ENCODE peak calls at places on chromosome 14, in seven cellular contexts. A is K562, R is HCT116, M is SK-N-SH, S is GM12878, F is H1, L is HepG2. Y is an unnamed sample.

GRCh38 chr14:22221508-22221907 is 367.5 kb downstream of the DAD1 start:
- DNase-seq in L (peak; percentile 39), A (peak; percentile 7), R (peak; percentile 12), S (no peak), M (peak; percentile 4), F (no peak), Y (peak; percentile 3)

GRCh38 chr14:58171090-58171489 is 19.1 kb upstream of the ARMH4 start:
- DNase-seq in F (peak; percentile 85), S (peak; percentile 42), A (peak; percentile 95), L (peak; percentile 79), M (peak; percentile 70), R (peak; percentile 83), Y (peak; percentile 91)

GRCh38 chr14:81401420-81402122 is 1.4 kb upstream of the STON2 start:
- DNase-seq in R (peak; percentile 47), S (no peak), A (no peak), L (no peak), F (no peak), M (no peak), Y (no peak)

GRCh38 chr14:68866991-68867533 is 74.2 kb upstream of the ZFP36L1 start:
- DNase-seq in M (no peak), R (no peak), F (no peak), L (no peak), S (no peak), A (no peak), Y (no peak)

GRCh38 chr14:104094709-104095425 is 9.4 kb downstream of the ASPG start:
- DNase-seq in F (peak; percentile 99), A (peak; percentile 74), S (no peak), M (peak; percentile 92), L (no peak), R (no peak), Y (peak; percentile 93)

GRCh38 chr14:98138666-98139065 is 1133.3 kb downstream of the BCL11B start:
- DNase-seq in R (peak; percentile 1), A (peak; percentile 5), F (peak; percentile 76), S (no peak), L (no peak), M (peak; percentile 17), Y (no peak)

GRCh38 chr14:39430762-39431415 is 1.3 kb downstream of the FBXO33 start:
- DNase-seq in F (no peak), M (no peak), R (no peak), S (no peak), A (no peak), L (peak; percentile 38), Y (no peak)

GRCh38 chr14:56895154-56895553 is 84.9 kb upstream of the OTX2 start:
- DNase-seq in M (no peak), F (no peak), L (no peak), R (no peak), A (no peak), S (no peak), Y (no peak)

GRCh38 chr14:95530461-95531170 is 4.2 kb upstream of the GLRX5 start:
- DNase-seq in R (no peak), M (no peak), S (no peak), L (no peak), A (no peak), F (no peak), Y (peak; percentile 58)

GRCh38 chr14:54169254-54169924 is 212.8 kb upstream of the BMP4 start:
- DNase-seq in R (peak; percentile 71), L (no peak), A (no peak), F (no peak), M (no peak), S (no peak), Y (no peak)

GRCh38 chr14:73909681-73910080 is 23.0 kb downstream of the ZNF410 start:
- DNase-seq in S (no peak), A (no peak), L (no peak), R (no peak), F (no peak), M (no peak), Y (no peak)

GRCh38 chr14:53432378-53432802 is 279.3 kb upstream of the DDHD1 start:
- DNase-seq in R (peak; percentile 40), L (peak; percentile 59), F (peak; percentile 51), S (no peak), M (peak; percentile 47), A (peak; percentile 8), Y (peak; percentile 74)

GRCh38 chr14:28542040-28542439 is 224.5 kb upstream of the FOXG1 start:
- DNase-seq in R (no peak), A (no peak), M (no peak), L (no peak), S (no peak), F (no peak), Y (no peak)

GRCh38 chr14:74947353-74948227 is 7.8 kb downstream of the PGF start:
- DNase-seq in M (no peak), S (no peak), A (no peak), L (no peak), F (no peak), R (no peak), Y (no peak)

DNA sequence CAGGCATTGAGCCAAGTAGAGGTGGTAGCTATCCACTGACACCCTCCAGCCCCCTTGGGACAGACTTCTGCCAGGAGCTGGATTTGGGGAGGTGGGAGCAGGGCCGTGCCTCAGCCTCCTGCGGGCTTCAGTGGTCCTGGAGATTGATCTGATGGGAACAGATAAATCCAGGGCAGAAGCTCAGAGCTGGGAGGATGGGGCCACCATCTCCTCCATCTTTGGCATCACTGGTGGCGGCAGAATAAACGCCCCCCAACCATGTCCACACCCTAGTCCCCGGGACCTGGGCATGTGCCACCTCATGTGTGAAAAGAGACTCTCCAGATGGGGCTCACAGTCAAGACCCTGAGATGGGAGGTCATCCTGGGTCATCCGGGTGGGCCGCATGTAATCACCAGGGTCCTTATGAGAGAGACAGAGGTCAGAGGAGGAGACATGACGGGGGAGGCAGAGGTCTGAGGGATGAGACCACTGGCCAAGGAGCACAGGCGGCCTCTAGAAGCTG is 209.6 kb upstream of the RTL1 start:
- DNase-seq in A (no peak), S (no peak), F (peak; percentile 27), L (no peak), R (no peak), M (no peak), Y (no peak)
- TF ChIP-seq JUND in A (no peak), S (no peak), F (no peak), L (no peak), R (no peak), M (no peak), Y (no peak)

DNA sequence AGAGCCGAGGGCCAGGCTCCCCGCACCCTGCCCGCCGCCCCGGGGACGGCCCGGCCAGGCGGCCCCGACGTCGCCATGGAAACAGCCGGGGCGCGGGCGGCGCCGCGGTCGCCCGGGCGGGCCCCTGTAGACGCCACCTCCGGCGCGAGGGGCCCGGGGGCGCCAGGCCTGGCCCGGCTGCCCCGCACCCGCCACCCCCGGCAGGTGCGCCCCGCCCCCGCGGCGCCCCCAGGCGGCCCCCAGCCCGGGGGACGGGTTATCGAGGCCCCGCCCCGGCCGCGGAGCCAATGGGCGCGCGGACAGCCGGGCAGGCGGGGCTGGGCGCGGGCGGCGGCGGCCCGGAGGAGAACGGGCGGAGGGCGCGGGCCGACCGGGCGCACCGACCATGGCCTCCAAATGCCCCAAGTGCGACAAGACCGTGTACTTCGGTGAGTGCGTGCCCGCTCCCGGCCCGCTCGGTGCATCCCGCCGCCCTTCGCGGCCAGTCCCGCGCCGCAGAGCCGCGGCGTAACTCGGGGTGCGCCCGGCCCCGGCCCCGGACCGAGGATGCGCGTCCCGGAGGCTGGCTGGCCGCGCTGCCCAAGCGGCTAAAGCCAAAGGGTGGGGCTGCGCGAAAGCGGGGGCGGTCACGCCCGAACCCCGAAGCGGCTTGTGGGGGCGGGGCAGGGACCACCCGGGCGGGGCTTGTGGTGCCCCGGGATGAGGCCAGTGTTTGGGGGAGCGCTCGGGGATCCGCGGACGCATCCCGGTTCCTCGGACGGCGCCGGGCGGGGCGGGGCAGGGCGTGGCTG is at the start of gene CRIP2:
- DNase-seq in L (no peak), A (peak; percentile 88), S (no peak), F (peak; percentile 73), M (peak; percentile 91), R (no peak), Y (peak; percentile 87)
- TF ChIP-seq JUND in L (no peak), A (no peak), S (no peak), F (no peak), M (no peak), R (no peak), Y (no peak)

GRCh38 chr14:24665440-24665991 is 31.5 kb upstream of the GZMB start:
- DNase-seq in L (no peak), S (peak; percentile 77), F (no peak), A (no peak), R (no peak), M (no peak), Y (no peak)

GRCh38 chr14:24664366-24664765 is 30.4 kb upstream of the GZMB start:
- DNase-seq in L (no peak), R (no peak), A (no peak), F (no peak), M (no peak), S (no peak), Y (no peak)

GRCh38 chr14:24662753-24663152 is 28.8 kb upstream of the GZMB start:
- DNase-seq in F (no peak), A (no peak), S (no peak), L (no peak), R (no peak), M (no peak), Y (no peak)

DNA sequence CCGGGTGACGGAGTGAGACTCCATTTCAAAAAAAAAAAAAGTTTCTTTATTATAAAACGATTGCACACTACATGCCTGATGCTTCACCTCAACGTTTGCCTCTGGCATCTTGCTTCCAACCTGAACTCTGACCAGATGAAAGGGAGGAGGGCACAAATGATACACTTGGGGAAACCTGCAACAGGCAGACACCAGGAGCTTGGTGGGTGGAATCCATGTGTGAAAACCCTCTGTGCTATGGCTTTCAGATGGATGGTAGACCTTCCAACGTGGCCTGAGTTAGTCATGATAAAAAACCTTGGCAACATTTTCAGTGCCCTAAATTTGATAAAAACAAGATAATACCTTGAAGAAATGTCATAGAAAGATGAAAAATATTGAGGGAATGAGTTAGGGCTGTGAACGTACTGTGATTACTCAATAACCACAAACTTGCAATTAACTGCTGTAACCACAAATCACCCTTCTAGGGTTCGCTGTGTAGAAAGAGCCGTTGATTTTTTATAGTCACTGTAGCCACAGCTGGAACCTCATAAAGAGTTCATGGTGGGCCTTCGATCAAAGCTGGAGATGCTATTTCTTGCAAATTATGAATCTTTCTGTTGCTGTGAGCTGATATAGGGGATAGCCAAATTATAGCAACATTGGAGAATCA is 26.1 kb upstream of the GZMB start:
- DNase-seq in R (no peak), L (no peak), A (no peak), M (no peak), S (no peak), F (no peak), Y (no peak)
- TF ChIP-seq JUND in R (no peak), L (no peak), A (no peak), M (no peak), S (no peak), F (no peak), Y (no peak)

GRCh38 chr14:77302926-77303325 is 17.8 kb downstream of the POMT2 start:
- DNase-seq in A (peak; percentile 25), M (no peak), L (peak; percentile 90), R (peak; percentile 65), F (no peak), S (no peak), Y (no peak)

GRCh38 chr14:77299776-77300175 is 20.9 kb downstream of the POMT2 start:
- DNase-seq in R (no peak), S (no peak), F (no peak), A (no peak), M (no peak), L (no peak), Y (no peak)

GRCh38 chr14:77296906-77297305 is 23.8 kb downstream of the POMT2 start:
- DNase-seq in L (no peak), F (no peak), M (no peak), S (no peak), R (no peak), A (no peak), Y (no peak)

GRCh38 chr14:77303417-77304156 is 17.1 kb downstream of the POMT2 start:
- DNase-seq in A (peak; percentile 39), S (no peak), F (no peak), M (no peak), R (peak; percentile 54), L (peak; percentile 89), Y (peak; percentile 62)

GRCh38 chr14:77301103-77301502 is 19.6 kb downstream of the POMT2 start:
- DNase-seq in S (no peak), R (peak; percentile 68), M (peak; percentile 65), A (peak; percentile 48), F (peak; percentile 90), L (peak; percentile 75), Y (peak; percentile 70)
- TF ChIP-seq JUND in S (no peak), R (no peak), M (no peak), A (no peak), F (no peak), L (no peak), Y (no peak)